ENCODE peak calls at places on chromosome 12, in five cellular contexts. T, L, F, W and B are unnamed samples.

GRCh38 chr12:27577688-27578087 is 53.7 kb downstream of the PPFIBP1 start:
- DNase-seq in T (no peak), L (no peak), F (no peak), W (no peak), B (no peak)

GRCh38 chr12:58225067-58225877 is 283.9 kb downstream of the ATP23 start:
- DNase-seq in T (no peak), L (no peak), F (no peak), W (no peak), B (no peak)

GRCh38 chr12:77064891-77065360 is 443 bp downstream of the E2F7 start:
- DNase-seq in T (no peak), L (peak), F (peak), W (no peak), B (peak)

GRCh38 chr12:125387206-125387605 is 322.0 kb downstream of the AACS start:
- DNase-seq in T (no peak), L (no peak), F (no peak), W (no peak), B (no peak)

GRCh38 chr12:48988030-48988649 is 10.0 kb downstream of the WNT1 start:
- DNase-seq in T (no peak), L (peak), F (peak), W (peak), B (peak)

GRCh38 chr12:2140858-2141519 is 88.2 kb downstream of the CACNA1C start:
- DNase-seq in T (no peak), L (no peak), F (no peak), W (no peak), B (no peak)

GRCh38 chr12:49198431-49199155 is 9.7 kb upstream of the TUBA1A start:
- DNase-seq in T (no peak), L (no peak), F (no peak), W (peak), B (peak)

GRCh38 chr12:97639702-97640101 is 177.1 kb downstream of the RMST start:
- DNase-seq in T (no peak), L (no peak), F (no peak), W (no peak), B (no peak)

GRCh38 chr12:29581641-29582040 is 84.2 kb upstream of the OVCH1 start:
- DNase-seq in T (no peak), L (no peak), F (no peak), W (no peak), B (no peak)

GRCh38 chr12:83156800-83157199 is 470.1 kb downstream of the TMTC2 start:
- DNase-seq in T (no peak), L (no peak), F (no peak), W (no peak), B (no peak)

GRCh38 chr12:57239587-57240068 is 10.1 kb downstream of the SHMT2 start:
- DNase-seq in T (no peak), L (no peak), F (no peak), W (no peak), B (peak)